ENCODE peak calls at places on chromosome X, in four cellular contexts. H, N, X and S are unnamed samples.

GRCh38 chrX:2676794-2677675 is 14.1 kb upstream of the CD99 start:
- DNase-seq in H (no peak), X (peak), N (no peak), S (no peak)

GRCh38 chrX:18424482-18425198 is 768 bp upstream of the CDKL5 start:
- DNase-seq in N (peak), X (peak), H (no peak), S (no peak)

GRCh38 chrX:20461576-20461975 is 194.9 kb upstream of the RPS6KA3 start:
- DNase-seq in H (no peak), N (no peak), X (peak), S (no peak)

GRCh38 chrX:41043950-41044349 is 41.3 kb upstream of the USP9X start:
- DNase-seq in X (no peak), H (no peak), N (no peak), S (no peak)

GRCh38 chrX:74579597-74580209 is 34.7 kb downstream of the RLIM start:
- DNase-seq in H (no peak), N (no peak), X (no peak), S (no peak)

GRCh38 chrX:140712413-140713173 is 3.0 kb downstream of the LINC00632 start:
- DNase-seq in H (peak), N (peak), X (peak), S (no peak)

GRCh38 chrX:153939573-153939972 is 4.7 kb upstream of the NAA10 start:
- DNase-seq in X (no peak), N (no peak), H (no peak), S (no peak)

GRCh38 chrX:85243761-85244410 is at the start of the genes SATL1 and ZNF711:
- DNase-seq in N (peak), H (peak), X (peak), S (no peak)

GRCh38 chrX:41381685-41382084 is 47.7 kb downstream of the DDX3X start:
- DNase-seq in N (peak), H (peak), X (peak), S (no peak)

GRCh38 chrX:134571831-134572230 is 86.4 kb downstream of the PLAC1 start:
- DNase-seq in H (no peak), X (no peak), N (no peak), S (no peak)

GRCh38 chrX:41481264-41482109 is 34.3 kb downstream of the NYX start:
- DNase-seq in X (peak), H (no peak), N (peak), S (no peak)

GRCh38 chrX:53631156-53631555 is 55.4 kb downstream of the HUWE1 start:
- DNase-seq in H (no peak), X (no peak), N (no peak), S (no peak)

GRCh38 chrX:132044953-132045352 is 21.9 kb downstream of the STK26 start:
- DNase-seq in N (no peak), H (no peak), X (no peak), S (no peak)

GRCh38 chrX:49934148-49934547 is 11.8 kb downstream of the CLCN5 start:
- DNase-seq in N (no peak), H (no peak), X (no peak), S (no peak)

GRCh38 chrX:118536687-118537461 is 41.3 kb downstream of the DOCK11 start:
- DNase-seq in H (no peak), N (no peak), X (peak), S (no peak)

GRCh38 chrX:95059909-95060308 is 1385.9 kb downstream of the FAM133A start:
- DNase-seq in H (no peak), X (no peak), N (no peak), S (no peak)

GRCh38 chrX:134573683-134574035 is 84.6 kb downstream of the PLAC1 start:
- DNase-seq in X (peak), H (no peak), N (no peak), S (no peak)

GRCh38 chrX:2391869-2392606 is 108.7 kb downstream of the DHRSX start:
- DNase-seq in X (peak), N (peak), H (no peak), S (no peak)

GRCh38 chrX:51002160-51002632 is 91.7 kb downstream of the BMP15 start:
- DNase-seq in X (no peak), N (no peak), H (no peak), S (no peak)

DNA sequence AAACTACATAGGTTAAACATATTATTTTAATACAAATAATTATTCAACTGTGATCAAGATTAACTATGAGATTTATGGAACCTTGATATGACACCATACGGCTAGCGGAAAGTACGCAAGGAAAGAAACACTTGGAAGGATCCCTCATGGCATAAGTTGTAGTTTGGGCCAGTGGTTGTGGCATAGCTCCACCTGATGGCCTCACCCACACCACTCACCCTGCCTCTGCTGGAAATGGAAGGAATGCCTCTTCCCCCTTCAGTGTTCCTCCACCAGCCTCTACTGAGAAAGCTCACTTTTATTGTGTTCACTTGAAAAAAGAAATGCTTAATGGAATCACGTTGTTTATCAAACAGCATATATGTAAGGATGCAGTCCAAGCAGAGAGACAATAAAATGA is 86.4 kb downstream of the BMP15 start:
- DNase-seq in X (no peak), N (peak), H (no peak), S (no peak)
- TF ChIP-seq CTCF in X (no peak), N (peak), H (no peak), S (peak)

DNA sequence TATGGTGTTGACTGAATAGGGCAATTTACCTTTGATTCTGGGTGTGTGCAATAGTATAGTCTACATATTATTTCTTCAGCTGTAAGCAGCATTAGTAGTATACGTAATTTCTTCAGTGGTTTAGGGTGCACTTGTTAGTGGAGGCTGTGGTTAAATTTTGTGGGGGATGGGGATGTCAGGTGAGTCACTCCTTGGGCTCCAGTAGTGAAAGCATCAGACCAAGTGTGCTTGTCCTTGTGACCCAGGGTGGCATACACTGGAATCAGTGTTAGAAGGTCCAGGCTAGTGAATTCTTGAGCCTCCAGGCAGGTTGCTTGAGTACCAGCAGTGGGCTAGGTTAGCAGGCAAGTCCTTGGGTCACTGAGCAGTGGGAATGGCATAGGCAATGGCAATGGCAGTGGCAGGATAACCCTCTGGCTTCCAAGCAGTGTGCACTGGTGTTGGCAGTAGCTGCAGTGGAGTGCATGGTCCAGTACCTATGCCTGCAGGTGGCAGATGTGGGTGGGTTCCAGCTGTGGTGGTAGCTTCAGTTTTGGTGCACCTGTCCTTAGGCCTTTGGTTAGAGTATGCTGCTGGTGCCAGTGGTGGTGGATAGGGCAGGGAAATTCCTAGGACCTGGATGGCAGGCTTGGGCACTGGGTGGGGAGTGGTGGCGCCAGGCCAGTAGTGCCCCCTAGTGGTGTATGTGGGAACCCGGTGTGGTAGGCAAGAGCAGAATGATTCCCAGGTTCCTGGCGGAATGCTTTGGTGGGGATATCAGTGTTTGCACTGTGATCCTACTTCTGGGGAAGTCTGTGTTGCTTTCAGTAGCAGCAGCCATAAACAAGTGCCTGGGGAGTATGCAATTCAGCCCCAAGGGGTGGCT is 531.0 kb downstream of the SMARCA1 start:
- DNase-seq in H (no peak), N (peak), X (no peak), S (no peak)
- TF ChIP-seq CTCF in H (no peak), N (peak), X (no peak), S (peak)

GRCh38 chrX:68920541-68920940 is 91.7 kb downstream of the EFNB1 start:
- DNase-seq in X (no peak), N (no peak), H (no peak), S (no peak)

GRCh38 chrX:68916891-68917290 is 88.1 kb downstream of the EFNB1 start:
- DNase-seq in N (no peak), H (no peak), X (no peak), S (no peak)

GRCh38 chrX:68917799-68918198 is 89.0 kb downstream of the EFNB1 start:
- DNase-seq in X (no peak), H (no peak), N (no peak), S (no peak)

GRCh38 chrX:68919707-68920106 is 90.9 kb downstream of the EFNB1 start:
- DNase-seq in H (no peak), N (no peak), X (no peak), S (no peak)

GRCh38 chrX:68918202-68918601 is 89.4 kb downstream of the EFNB1 start:
- DNase-seq in X (no peak), H (no peak), N (no peak), S (no peak)
- TF ChIP-seq CTCF in X (no peak), H (peak), N (no peak), S (no peak)

DNA sequence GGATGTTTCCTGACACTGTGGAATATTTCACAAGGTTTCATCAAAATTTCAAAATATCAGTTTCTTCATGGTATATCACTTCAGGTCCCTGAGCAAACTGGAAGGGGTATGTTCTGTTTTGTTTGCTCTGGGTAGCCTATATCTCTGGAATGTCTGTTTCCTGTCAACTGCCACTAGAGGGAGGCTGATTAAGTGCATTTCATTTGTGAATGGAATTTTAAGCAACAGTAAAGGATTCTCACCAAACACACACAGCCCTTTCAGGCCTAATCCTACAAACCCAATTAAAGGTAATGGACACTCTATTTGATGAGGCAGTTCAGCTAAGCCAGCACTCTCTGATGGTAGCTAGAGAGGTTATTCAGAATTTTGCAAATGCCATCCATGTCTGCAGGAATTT is 307.1 kb downstream of the TEX13A start:
- DNase-seq in N (no peak), H (no peak), X (peak), S (no peak)
- TF ChIP-seq CTCF in N (peak), H (no peak), X (no peak), S (peak)